ENCODE peak calls at places on chromosomes 4 and X, in five cellular contexts. S is A549, J is K562, X is GM12878, R is HepG2. Z is an unnamed sample.

GRCh38 chrX:96389314-96390048 is 295.2 kb upstream of the DIAPH2 start:
- DNase-seq in S (no peak), J (no peak), R (no peak), X (no peak), Z (no peak)

GRCh38 chr4:36269116-36269515 is 12.3 kb upstream of the DTHD1 start:
- DNase-seq in S (no peak), J (no peak), R (no peak), X (no peak), Z (no peak)

GRCh38 chrX:150664290-150664689 is 28.9 kb upstream of the MTMR1 start:
- DNase-seq in J (no peak), R (no peak), S (no peak), X (no peak), Z (no peak)

GRCh38 chr4:6391186-6391851 is 81.1 kb downstream of the PPP2R2C start:
- DNase-seq in J (no peak), X (no peak), S (no peak), R (no peak), Z (no peak)

GRCh38 chrX:1914606-1915365 is 299.9 kb downstream of the ASMT start:
- DNase-seq in S (no peak), X (no peak), R (no peak), J (no peak), Z (no peak)

GRCh38 chrX:63506320-63506719 is 155.2 kb upstream of the SPIN4 start:
- DNase-seq in X (no peak), J (no peak), S (no peak), R (peak), Z (no peak)

GRCh38 chrX:116417214-116417613 is 19.2 kb upstream of the SLC6A14 start:
- DNase-seq in S (no peak), J (no peak), X (no peak), R (no peak), Z (no peak)

GRCh38 chr4:38670939-38671593 is 7.1 kb downstream of the KLF3 start:
- DNase-seq in J (no peak), X (no peak), R (no peak), S (no peak), Z (no peak)

GRCh38 chr4:706834-707598 is 1.4 kb downstream of the PCGF3 start:
- DNase-seq in R (no peak), X (no peak), S (no peak), J (no peak), Z (no peak)

GRCh38 chr4:151569650-151570049 is 160.7 kb downstream of the FHIP1A start:
- DNase-seq in X (no peak), J (no peak), S (no peak), R (no peak), Z (no peak)

GRCh38 chrX:23341452-23341851 is 6.8 kb downstream of the PTCHD1 start:
- DNase-seq in R (no peak), J (no peak), X (no peak), S (no peak), Z (no peak)

GRCh38 chrX:150050387-150050786 is 112.1 kb upstream of the EOLA2 start:
- DNase-seq in R (no peak), S (no peak), J (peak), X (no peak), Z (no peak)

GRCh38 chrX:46687619-46688018 is 71.3 kb downstream of the SLC9A7 start:
- DNase-seq in S (no peak), R (no peak), X (no peak), J (no peak), Z (no peak)

GRCh38 chrX:42524374-42524773 is 253.6 kb downstream of the PPP1R2C start:
- DNase-seq in S (no peak), X (no peak), R (no peak), J (no peak), Z (no peak)

GRCh38 chrX:112874140-112874539 is 33.5 kb upstream of the AMOT start:
- DNase-seq in X (no peak), S (no peak), R (no peak), J (no peak), Z (no peak)

GRCh38 chr4:40718571-40718970 is 31.2 kb upstream of the NSUN7 start:
- DNase-seq in X (no peak), S (no peak), R (no peak), J (no peak), Z (no peak)

GRCh38 chr4:40720931-40721330 is 28.8 kb upstream of the NSUN7 start:
- DNase-seq in J (no peak), R (no peak), S (no peak), X (no peak), Z (no peak)

GRCh38 chr4:40720351-40720750 is 29.4 kb upstream of the NSUN7 start:
- DNase-seq in X (no peak), S (no peak), J (no peak), R (no peak), Z (no peak)

GRCh38 chr4:40721730-40722171 is 28.0 kb upstream of the NSUN7 start:
- DNase-seq in S (no peak), X (no peak), J (no peak), R (peak), Z (no peak)

DNA sequence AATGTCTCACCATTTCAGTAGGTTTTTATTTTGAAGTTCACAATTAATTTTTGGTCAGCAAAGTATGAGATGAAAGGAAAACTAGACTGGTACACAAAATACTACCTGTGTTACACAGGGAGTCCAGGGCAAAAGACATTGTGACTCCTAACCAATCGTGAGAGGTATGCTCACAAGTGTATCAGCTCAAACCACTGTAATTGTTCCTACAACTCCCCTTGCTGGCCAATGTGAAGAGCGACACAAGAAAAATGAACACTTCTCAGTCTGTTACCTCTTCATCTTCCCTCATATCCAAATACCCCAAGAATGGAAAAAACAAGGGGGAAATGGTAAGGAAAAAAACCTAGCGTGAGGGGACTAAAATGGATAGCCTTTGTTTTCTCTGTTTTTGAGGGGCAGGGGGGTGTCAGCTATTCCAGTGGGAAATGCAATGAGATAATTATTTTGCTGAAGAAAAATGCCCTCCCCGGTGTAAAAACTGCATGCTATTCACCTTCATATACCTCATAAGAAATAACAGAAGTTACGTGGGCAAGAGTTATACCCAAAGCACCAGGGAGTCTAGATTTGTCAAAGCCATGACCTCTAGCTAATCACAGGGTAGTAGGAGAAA is 30.6 kb upstream of the NSUN7 start:
- DNase-seq in J (peak), X (peak), R (peak), S (peak), Z (no peak)
- TF ChIP-seq KDM1A in J (no peak), X (no peak), R (no peak), S (no peak), Z (no peak)

GRCh38 chrX:40086569-40087335 is 11.0 kb downstream of the BCOR start:
- DNase-seq in R (no peak), S (no peak), X (no peak), J (no peak), Z (no peak)

GRCh38 chrX:40085714-40086113 is 12.0 kb downstream of the BCOR start:
- DNase-seq in S (no peak), R (no peak), X (no peak), J (no peak), Z (no peak)

GRCh38 chrX:40083979-40084359 is 13.8 kb downstream of the BCOR start:
- DNase-seq in S (no peak), J (no peak), X (no peak), R (no peak), Z (no peak)

GRCh38 chrX:40084471-40084870 is 13.3 kb downstream of the BCOR start:
- DNase-seq in S (no peak), X (no peak), R (no peak), J (no peak), Z (no peak)

GRCh38 chrX:40085086-40085551 is 12.6 kb downstream of the BCOR start:
- DNase-seq in R (no peak), X (no peak), S (no peak), J (no peak), Z (no peak)
- H3K4me2 ChIP-seq in R (peak), X (no peak), S (no peak), J (peak), Z (peak)

GRCh38 chrX:75276666-75277065 is 2.8 kb downstream of the UPRT start:
- DNase-seq in R (no peak), X (no peak), S (no peak), J (no peak), Z (no peak)
- TF ChIP-seq USF2 in R (no peak), X (no peak), S (no peak), J (no peak), Z (no peak)

DNA sequence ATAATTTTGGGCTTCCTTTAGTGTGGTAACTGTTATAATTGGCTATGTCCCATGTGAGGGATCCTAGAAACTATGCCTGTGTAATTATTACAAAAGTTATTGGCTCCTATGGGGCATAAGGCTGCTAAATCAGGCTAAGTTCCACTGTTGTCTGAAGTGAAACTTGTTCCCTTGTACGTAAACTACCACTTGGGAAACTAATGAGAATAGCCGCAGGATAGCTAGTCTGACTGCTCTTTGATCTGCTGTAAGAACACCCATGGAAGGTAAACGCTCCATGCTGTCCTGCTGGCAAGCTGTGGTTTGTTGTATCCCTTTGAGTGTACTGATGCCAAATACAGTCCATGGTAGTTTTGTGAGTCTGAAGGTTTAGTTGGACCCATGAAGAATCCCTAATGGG is 9.3 kb upstream of the MAOA start:
- DNase-seq in X (no peak), J (no peak), S (no peak), R (no peak), Z (no peak)
- TF ChIP-seq KDM1A in X (no peak), J (no peak), S (no peak), R (no peak), Z (no peak)

GRCh38 chrX:109926118-109926517 is 76.8 kb upstream of the TMEM164 start:
- DNase-seq in S (no peak), X (no peak), R (no peak), J (no peak), Z (no peak)

GRCh38 chrX:109927663-109928273 is 75.1 kb upstream of the TMEM164 start:
- DNase-seq in S (no peak), J (no peak), X (no peak), R (no peak), Z (no peak)

GRCh38 chrX:109925656-109926055 is 77.3 kb upstream of the TMEM164 start:
- DNase-seq in R (no peak), J (no peak), S (no peak), X (no peak), Z (no peak)

GRCh38 chrX:109928596-109929335 is 74.1 kb upstream of the TMEM164 start:
- DNase-seq in J (no peak), S (no peak), R (no peak), X (no peak), Z (no peak)

DNA sequence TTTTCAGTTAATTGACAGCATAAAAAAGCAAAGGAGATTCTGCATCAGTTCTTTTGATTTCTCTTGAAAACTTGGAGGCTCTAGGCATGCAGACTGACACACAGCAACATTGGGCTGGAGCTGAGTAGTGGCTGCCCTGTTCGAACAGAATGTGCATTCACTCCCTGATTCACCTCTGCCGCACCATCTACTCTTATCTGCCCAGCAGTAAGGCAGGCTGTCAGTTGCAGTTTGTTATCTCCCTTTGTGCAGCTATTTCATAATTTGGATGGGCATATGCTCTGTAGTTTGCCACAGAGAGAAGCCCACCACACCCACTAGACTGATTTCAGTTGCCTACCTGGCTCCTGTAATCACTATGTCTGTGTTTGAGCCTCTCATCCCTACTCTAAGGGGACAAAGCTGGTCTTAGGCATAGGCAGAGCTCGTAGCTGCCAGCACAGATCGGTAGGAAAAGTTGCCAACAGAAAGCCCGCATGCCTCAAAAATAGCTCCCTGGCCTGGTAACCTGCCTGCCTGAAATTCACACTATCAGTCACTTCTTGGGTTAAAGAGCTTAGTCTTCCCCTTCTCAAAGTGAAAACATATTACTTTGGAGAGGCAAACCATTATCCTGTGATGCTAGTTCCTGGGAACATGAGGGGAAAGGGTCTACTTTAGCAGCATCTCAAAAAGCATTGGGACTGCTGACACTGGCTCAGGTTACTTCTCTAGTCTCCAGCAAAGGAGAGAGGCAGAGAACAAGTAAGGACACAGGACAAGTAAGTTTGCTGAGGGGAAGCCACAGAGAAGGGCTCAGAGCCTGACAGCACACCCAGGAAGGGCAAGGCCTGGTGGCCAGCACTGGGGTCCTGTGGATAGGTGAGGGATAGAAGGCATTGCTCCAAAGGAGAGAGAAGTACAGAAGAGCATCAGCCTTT is 75.9 kb upstream of the TMEM164 start:
- DNase-seq in R (no peak), J (peak), X (no peak), S (no peak), Z (no peak)
- H3K4me2 ChIP-seq in R (no peak), J (peak), X (no peak), S (no peak), Z (no peak)

Z was measured in H1.